ENCODE peak calls at places on chromosome 17, in seven cellular contexts. One of them, this sample, is unnamed.

GRCh38 chr17:41527076-41528023 is 758 bp downstream of the KRT19 start:
- DNase-seq in cardiac septum: no peak
- DNase-seq in fibroblast of the aortic adventitia: no peak
- DNase-seq in T follicular helper cell: no peak
- DNase-seq in lung: peak
- DNase-seq in CD8-positive, alpha-beta memory T cell: no peak
- DNase-seq in iPS-NIHi11: peak
- DNase-seq in this sample: no peak

GRCh38 chr17:72151565-72152391 is 31.0 kb downstream of the SOX9 start:
- DNase-seq in cardiac septum: no peak
- DNase-seq in fibroblast of the aortic adventitia: peak
- DNase-seq in T follicular helper cell: no peak
- DNase-seq in lung: peak
- DNase-seq in CD8-positive, alpha-beta memory T cell: no peak
- DNase-seq in iPS-NIHi11: peak
- DNase-seq in this sample: no peak

GRCh38 chr17:30336369-30337171 is 2.7 kb upstream of the TMIGD1 start:
- DNase-seq in cardiac septum: no peak
- DNase-seq in fibroblast of the aortic adventitia: peak
- DNase-seq in T follicular helper cell: peak
- DNase-seq in lung: peak
- DNase-seq in CD8-positive, alpha-beta memory T cell: peak
- DNase-seq in iPS-NIHi11: peak
- DNase-seq in this sample: peak

GRCh38 chr17:4587803-4588202 is 3.5 kb downstream of the SMTNL2 start:
- DNase-seq in cardiac septum: no peak
- DNase-seq in fibroblast of the aortic adventitia: no peak
- DNase-seq in T follicular helper cell: no peak
- DNase-seq in lung: no peak
- DNase-seq in CD8-positive, alpha-beta memory T cell: no peak
- DNase-seq in iPS-NIHi11: no peak
- DNase-seq in this sample: no peak

GRCh38 chr17:59490259-59490658 is 75.2 kb upstream of the DHX40 start:
- DNase-seq in cardiac septum: no peak
- DNase-seq in fibroblast of the aortic adventitia: no peak
- DNase-seq in T follicular helper cell: no peak
- DNase-seq in lung: no peak
- DNase-seq in CD8-positive, alpha-beta memory T cell: no peak
- DNase-seq in iPS-NIHi11: no peak
- DNase-seq in this sample: no peak

GRCh38 chr17:80146121-80147034 is 550 bp downstream of the EIF4A3 start:
- DNase-seq in cardiac septum: no peak
- DNase-seq in fibroblast of the aortic adventitia: peak
- DNase-seq in T follicular helper cell: no peak
- DNase-seq in lung: peak
- DNase-seq in CD8-positive, alpha-beta memory T cell: peak
- DNase-seq in iPS-NIHi11: peak
- DNase-seq in this sample: peak

GRCh38 chr17:78383725-78384471 is 5.4 kb downstream of the PGS1 start:
- DNase-seq in cardiac septum: peak
- DNase-seq in fibroblast of the aortic adventitia: peak
- DNase-seq in T follicular helper cell: no peak
- DNase-seq in lung: peak
- DNase-seq in CD8-positive, alpha-beta memory T cell: no peak
- DNase-seq in iPS-NIHi11: no peak
- DNase-seq in this sample: peak

GRCh38 chr17:66784621-66785364 is 50.1 kb upstream of the CACNG5 start:
- DNase-seq in cardiac septum: peak
- DNase-seq in fibroblast of the aortic adventitia: no peak
- DNase-seq in T follicular helper cell: no peak
- DNase-seq in lung: peak
- DNase-seq in CD8-positive, alpha-beta memory T cell: no peak
- DNase-seq in iPS-NIHi11: no peak
- DNase-seq in this sample: no peak

GRCh38 chr17:14359251-14359939 is 58.5 kb downstream of the HS3ST3B1 start:
- DNase-seq in cardiac septum: peak
- DNase-seq in fibroblast of the aortic adventitia: no peak
- DNase-seq in T follicular helper cell: no peak
- DNase-seq in lung: no peak
- DNase-seq in CD8-positive, alpha-beta memory T cell: peak
- DNase-seq in iPS-NIHi11: no peak
- DNase-seq in this sample: no peak

GRCh38 chr17:19253112-19253511 is 15.9 kb downstream of the EPN2 start:
- DNase-seq in cardiac septum: no peak
- DNase-seq in fibroblast of the aortic adventitia: no peak
- DNase-seq in T follicular helper cell: no peak
- DNase-seq in lung: no peak
- DNase-seq in CD8-positive, alpha-beta memory T cell: no peak
- DNase-seq in iPS-NIHi11: no peak
- DNase-seq in this sample: no peak

This sample was measured in activated T-helper 2 cell treated with anti-CD3 and anti-CD28 coated beads, Interferon-gamma antibody, Interleukin-2, Interleukin-4, amounts not matched to agents 10 μg/mL and 5 μg/mL and 100 μg/mL, durations not matched to agents 14 hours and 24 hours and 36 hours.